ENCODE peak calls at places on chromosome 10, in five cellular contexts. One of them, this sample, is unnamed.

GRCh38 chr10:34434119-34434594 is 380.9 kb downstream of the PARD3 start:
- DNase-seq in endothelial cell: no peak
- DNase-seq in NCI-H2029: no peak
- DNase-seq in left colon: no peak
- DNase-seq in NCI-H1105: no peak
- DNase-seq in this sample: no peak

GRCh38 chr10:98323221-98324164 is 55.5 kb upstream of the LOXL4 start:
- DNase-seq in endothelial cell: no peak
- DNase-seq in NCI-H1105: no peak
- DNase-seq in NCI-H2029: peak; percentile 43
- DNase-seq in left colon: peak; percentile 48
- DNase-seq in this sample: no peak

GRCh38 chr10:87750001-87750651 is 67.9 kb downstream of the ATAD1 start:
- DNase-seq in NCI-H2029: no peak
- DNase-seq in NCI-H1105: no peak
- DNase-seq in left colon: no peak
- DNase-seq in endothelial cell: no peak
- DNase-seq in this sample: no peak

GRCh38 chr10:1184541-1185415 is 128.6 kb downstream of the WDR37 start:
- DNase-seq in NCI-H2029: no peak
- DNase-seq in NCI-H1105: no peak
- DNase-seq in endothelial cell: no peak
- DNase-seq in left colon: no peak
- DNase-seq in this sample: no peak

GRCh38 chr10:112446055-112446854 is 459 bp downstream of the ZDHHC6 start:
- DNase-seq in NCI-H2029: no peak
- DNase-seq in endothelial cell: peak; percentile 5
- DNase-seq in NCI-H1105: no peak
- DNase-seq in left colon: no peak
- DNase-seq in this sample: no peak

GRCh38 chr10:46551701-46552525 is 4.5 kb downstream of the GPRIN2 start:
- DNase-seq in NCI-H2029: no peak
- DNase-seq in endothelial cell: peak; percentile 9
- DNase-seq in left colon: no peak
- DNase-seq in NCI-H1105: no peak
- DNase-seq in this sample: no peak

GRCh38 chr10:71868192-71868697 is 17.2 kb upstream of the PSAP start:
- DNase-seq in endothelial cell: no peak
- DNase-seq in NCI-H2029: no peak
- DNase-seq in left colon: peak; percentile 69
- DNase-seq in NCI-H1105: no peak
- DNase-seq in this sample: no peak

GRCh38 chr10:4671451-4672145 is 154.4 kb upstream of the AKR1E2 start:
- DNase-seq in left colon: no peak
- DNase-seq in endothelial cell: no peak
- DNase-seq in NCI-H1105: no peak
- DNase-seq in NCI-H2029: no peak
- DNase-seq in this sample: no peak

GRCh38 chr10:110502851-110503301 is 5.2 kb downstream of the DUSP5 start:
- DNase-seq in endothelial cell: no peak
- DNase-seq in NCI-H2029: peak; percentile 75
- DNase-seq in NCI-H1105: peak; percentile 16
- DNase-seq in left colon: peak; percentile 68
- DNase-seq in this sample: no peak

GRCh38 chr10:103188853-103189252 is 4.2 kb downstream of the NT5C2 start:
- DNase-seq in left colon: no peak
- DNase-seq in NCI-H1105: no peak
- DNase-seq in NCI-H2029: no peak
- DNase-seq in endothelial cell: no peak
- DNase-seq in this sample: peak; percentile 6

GRCh38 chr10:124035306-124035927 is 58.0 kb downstream of the CHST15 start:
- DNase-seq in endothelial cell: no peak
- DNase-seq in NCI-H1105: no peak
- DNase-seq in left colon: no peak
- DNase-seq in NCI-H2029: no peak
- DNase-seq in this sample: no peak

GRCh38 chr10:9342865-9343450 is 1288.5 kb downstream of the GATA3 start:
- DNase-seq in left colon: no peak
- DNase-seq in NCI-H2029: no peak
- DNase-seq in endothelial cell: no peak
- DNase-seq in NCI-H1105: no peak
- DNase-seq in this sample: no peak

This sample was measured in hypothalamus.